ENCODE peak calls at places on chromosomes 5 and 9, in nine cellular contexts. Q is HFFc6, R is esophagus squamous epithelium, A is MM.1S, L is left ventricle myocardium inferior, D is transverse colon, G is IMR-90, M is GM20000, X is mesothelial cell of epicardium. E is an unnamed sample.

GRCh38 chr9:120177121-120177520 is 402.8 kb downstream of the CDK5RAP2 start:
- DNase-seq in R (no peak), L (no peak), D (no peak), Q (no peak), X (no peak), G (no peak), M (no peak), A (no peak), E (no peak)

GRCh38 chr9:35611230-35611797 is 6.3 kb downstream of the TESK1 start:
- DNase-seq in G (peak), A (peak), Q (no peak), D (peak), L (peak), R (no peak), M (peak), X (no peak), E (no peak)

GRCh38 chr5:142015781-142016533 is 3.1 kb upstream of the GNPDA1 start:
- DNase-seq in M (no peak), L (no peak), G (peak), X (no peak), A (peak), R (no peak), Q (peak), D (no peak), E (no peak)

GRCh38 chr5:43042176-43042625 is 2.1 kb upstream of the ANXA2R start:
- DNase-seq in X (no peak), A (peak), M (peak), G (peak), L (peak), R (no peak), D (peak), Q (peak), E (no peak)

GRCh38 chr5:164057121-164057520 is 551.7 kb downstream of the MAT2B start:
- DNase-seq in X (no peak), A (no peak), L (no peak), G (no peak), Q (no peak), R (no peak), D (no peak), M (no peak), E (no peak)

GRCh38 chr5:113806823-113807222 is 293.3 kb downstream of the YTHDC2 start:
- DNase-seq in D (no peak), Q (peak), L (no peak), R (no peak), M (no peak), X (no peak), G (peak), A (no peak), E (no peak)

GRCh38 chr5:96880402-96881164 is 4.3 kb downstream of the ERAP2 start:
- DNase-seq in X (no peak), D (no peak), A (no peak), G (peak), M (no peak), Q (peak), R (no peak), L (no peak), E (no peak)

GRCh38 chr9:95752129-95752731 is 123.3 kb upstream of the ERCC6L2 start:
- DNase-seq in X (no peak), G (no peak), M (no peak), R (no peak), D (no peak), Q (no peak), A (no peak), L (no peak), E (no peak)

GRCh38 chr9:70110194-70111041 is 66.8 kb downstream of the MAMDC2 start:
- DNase-seq in L (no peak), D (no peak), A (peak), G (peak), M (no peak), R (no peak), Q (no peak), X (no peak), E (no peak)

GRCh38 chr5:79727722-79728355 is 38.2 kb downstream of the CMYA5 start:
- DNase-seq in A (no peak), L (peak), D (no peak), G (no peak), R (no peak), X (no peak), M (no peak), Q (no peak), E (no peak)

GRCh38 chr9:102497709-102498108 is 497.4 kb upstream of the CYLC2 start:
- DNase-seq in M (no peak), D (no peak), Q (no peak), G (no peak), R (no peak), X (no peak), A (peak), L (no peak), E (no peak)

DNA sequence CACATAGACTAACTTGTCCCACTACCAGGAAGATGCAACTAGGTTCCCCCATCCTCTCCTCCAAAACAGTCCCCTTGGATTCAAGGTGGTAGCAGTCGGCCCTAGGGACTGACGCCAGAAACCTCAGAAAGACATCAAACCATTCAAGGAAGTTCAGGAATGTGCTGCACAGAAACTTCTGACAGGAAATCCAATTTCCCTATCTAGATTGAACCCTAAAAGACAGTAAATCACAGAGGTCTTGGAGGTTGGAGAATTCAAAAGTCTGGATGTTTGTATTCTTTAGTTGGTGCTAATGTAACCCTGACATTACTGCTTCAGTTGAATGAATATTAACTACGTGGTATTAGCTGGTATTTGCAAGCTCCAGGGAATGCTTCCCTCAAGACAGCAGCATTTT is 125.3 kb downstream of the SYK start:
- DNase-seq in X (no peak), R (no peak), D (no peak), Q (no peak), L (no peak), G (no peak), M (no peak), A (no peak), E (no peak)
- TF ChIP-seq CTCF in X (no peak), R (no peak), D (no peak), Q (no peak), L (no peak), G (no peak), M (no peak), A (no peak), E (no peak)

GRCh38 chr9:5430912-5431311 is 6.8 kb downstream of the PLGRKT start:
- DNase-seq in M (no peak), A (no peak), G (no peak), X (no peak), D (no peak), L (no peak), Q (no peak), R (no peak), E (no peak)
- TF ChIP-seq CTCF in M (no peak), A (no peak), G (peak), X (no peak), D (no peak), L (no peak), Q (peak), R (no peak), E (no peak)

GRCh38 chr5:127086583-127086982 is 13.3 kb upstream of the C5orf63 start:
- DNase-seq in Q (no peak), A (no peak), D (no peak), R (no peak), X (no peak), G (no peak), L (no peak), M (no peak), E (no peak)

GRCh38 chr5:127084656-127085055 is 11.4 kb upstream of the C5orf63 start:
- DNase-seq in Q (no peak), M (no peak), D (no peak), A (no peak), R (no peak), L (no peak), X (no peak), G (no peak), E (no peak)

GRCh38 chr5:127085371-127085770 is 12.1 kb upstream of the C5orf63 start:
- DNase-seq in M (no peak), G (no peak), X (no peak), D (no peak), L (no peak), Q (no peak), A (no peak), R (no peak), E (no peak)

GRCh38 chr5:127089206-127089605 is 15.9 kb upstream of the C5orf63 start:
- DNase-seq in Q (no peak), R (no peak), D (no peak), G (peak), X (no peak), M (no peak), A (no peak), L (no peak), E (no peak)

GRCh38 chr5:127088226-127088625 is 14.9 kb upstream of the C5orf63 start:
- DNase-seq in G (peak), R (no peak), L (no peak), M (no peak), Q (peak), X (no peak), A (no peak), D (peak), E (no peak)
- TF ChIP-seq CTCF in G (no peak), R (no peak), L (no peak), M (no peak), Q (no peak), X (no peak), A (no peak), D (no peak), E (no peak)

GRCh38 chr5:136396886-136397285 is 31.5 kb upstream of the TRPC7 start:
- DNase-seq in R (no peak), M (no peak), D (no peak), Q (no peak), X (no peak), L (no peak), G (no peak), A (no peak), E (no peak)
- TF ChIP-seq CTCF in R (no peak), M (no peak), D (no peak), Q (no peak), X (no peak), L (no peak), G (no peak), A (no peak), E (peak)

DNA sequence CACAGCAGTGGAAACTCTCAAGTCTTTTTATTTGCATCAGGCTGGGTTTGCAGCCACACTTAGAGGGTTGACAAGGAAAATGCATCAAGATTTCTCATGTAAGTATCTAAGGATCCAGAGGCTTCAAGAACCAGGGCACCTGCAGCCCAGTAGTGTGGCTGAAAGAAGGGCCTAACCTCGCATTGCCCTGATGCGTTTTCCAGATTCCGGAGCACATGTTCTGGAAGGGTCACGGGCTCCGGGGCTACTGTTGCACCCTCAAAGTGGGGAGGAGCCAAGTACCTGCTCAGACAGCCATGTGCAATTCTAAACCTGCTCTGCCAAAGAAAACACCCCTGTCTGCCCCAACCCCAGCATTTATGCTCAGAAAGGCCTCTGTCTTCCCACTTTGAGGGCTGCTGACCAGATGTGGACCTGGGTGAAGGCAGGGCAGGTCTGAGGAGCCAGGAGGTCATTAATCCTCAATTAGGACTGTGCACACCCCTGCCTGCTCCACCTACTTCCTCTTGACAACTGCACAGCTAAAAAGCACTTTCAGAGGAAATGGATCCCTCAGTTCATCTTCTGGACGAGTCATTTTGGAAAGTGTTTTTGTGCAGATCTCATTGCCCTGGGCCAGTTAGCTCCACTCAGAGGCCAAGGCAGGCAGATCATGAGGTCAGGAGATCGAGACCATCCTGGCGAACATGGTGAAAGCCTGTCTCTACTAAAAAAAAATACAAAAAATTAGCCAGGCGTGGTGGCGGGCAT is 110.7 kb downstream of the SAXO1 start:
- DNase-seq in R (no peak), L (no peak), Q (no peak), A (no peak), G (no peak), M (no peak), D (no peak), X (no peak), E (no peak)
- TF ChIP-seq CTCF in R (no peak), L (no peak), Q (no peak), A (no peak), G (no peak), M (no peak), D (no peak), X (no peak), E (no peak)

GRCh38 chr9:82549174-82549821 is 513.6 kb downstream of the RASEF start:
- DNase-seq in L (no peak), M (no peak), A (no peak), Q (no peak), X (no peak), R (no peak), D (no peak), G (no peak), E (no peak)
- TF ChIP-seq CTCF in L (no peak), M (no peak), A (no peak), Q (no peak), X (no peak), R (no peak), D (no peak), G (no peak), E (peak)

DNA sequence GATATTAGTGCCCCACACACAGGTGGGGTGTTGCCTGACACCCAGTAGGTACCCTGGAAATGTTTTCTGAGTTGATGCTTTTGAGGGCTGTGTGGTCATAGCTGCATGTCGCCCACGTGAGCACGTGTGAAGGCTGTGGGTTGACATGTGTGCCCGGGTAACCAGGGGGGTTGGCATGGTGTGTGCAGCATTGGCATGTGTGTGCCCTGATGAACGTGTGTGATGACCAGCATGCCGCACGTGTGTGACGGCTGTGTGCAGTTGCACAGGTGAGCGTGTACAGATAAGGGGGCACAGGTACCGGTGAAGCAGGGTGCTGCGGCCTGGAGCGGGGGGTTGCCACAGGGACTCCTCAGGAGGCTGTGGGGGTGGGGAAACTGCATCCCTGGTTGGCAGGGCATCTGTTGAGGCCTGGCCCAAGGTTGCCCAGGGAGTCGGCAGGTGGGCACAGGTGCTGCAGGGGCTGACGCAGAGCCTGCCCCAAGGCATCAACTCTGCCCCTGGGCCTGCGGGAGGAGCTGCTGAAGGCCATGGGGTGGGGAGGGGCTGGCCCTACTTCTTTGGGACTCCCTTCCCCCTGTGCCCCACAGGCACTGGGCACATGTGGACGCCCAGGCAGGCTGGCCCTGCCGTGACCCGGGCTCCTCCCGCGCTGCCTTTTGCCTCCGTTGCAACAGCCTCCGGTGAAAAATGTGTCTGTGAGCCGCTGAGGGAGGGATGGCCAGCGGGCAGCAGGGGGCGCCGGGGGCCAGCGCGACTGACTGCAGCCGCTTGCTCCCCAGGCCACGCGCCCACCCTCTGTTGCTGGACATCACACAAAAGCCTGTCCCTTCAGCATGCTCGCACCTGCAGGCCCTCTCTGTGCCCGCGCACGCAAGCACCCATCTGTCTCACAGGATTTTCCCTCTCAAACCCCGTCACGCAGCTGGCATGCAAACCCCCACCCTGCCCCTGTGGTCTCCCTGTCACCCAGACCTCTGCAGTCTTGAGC is 2.2 kb downstream of the UNC5A start:
- DNase-seq in X (no peak), A (no peak), M (peak), D (no peak), R (no peak), Q (peak), G (no peak), L (no peak), E (peak)
- TF ChIP-seq CTCF in X (peak), A (peak), M (peak), D (peak), R (no peak), Q (peak), G (peak), L (peak), E (peak)